ENCODE peak calls at places on chromosomes 12 and 14, in eight cellular contexts. One of them, this sample, is unnamed.

GRCh38 chr12:102059343-102059742 is 2.4 kb downstream of the WASHC3 start:
- DNase-seq in A673: no peak
- DNase-seq in CD4-positive, alpha-beta T cell: no peak
- DNase-seq in thoracic aorta: no peak
- DNase-seq in body of pancreas: no peak
- DNase-seq in endothelial cell of umbilical vein: peak; percentile 30
- DNase-seq in stomach: no peak
- DNase-seq in cardiac muscle cell: no peak
- DNase-seq in this sample: peak; percentile 5

GRCh38 chr12:89697256-89697655 is 11.4 kb downstream of the ATP2B1 start:
- DNase-seq in body of pancreas: no peak
- DNase-seq in CD4-positive, alpha-beta T cell: no peak
- DNase-seq in stomach: no peak
- DNase-seq in thoracic aorta: no peak
- DNase-seq in endothelial cell of umbilical vein: no peak
- DNase-seq in cardiac muscle cell: no peak
- DNase-seq in A673: no peak
- DNase-seq in this sample: no peak

GRCh38 chr14:22313172-22313801 is 275.7 kb downstream of the DAD1 start:
- DNase-seq in cardiac muscle cell: peak; percentile 2
- DNase-seq in CD4-positive, alpha-beta T cell: no peak
- DNase-seq in endothelial cell of umbilical vein: no peak
- DNase-seq in body of pancreas: no peak
- DNase-seq in stomach: no peak
- DNase-seq in A673: no peak
- DNase-seq in thoracic aorta: no peak
- DNase-seq in this sample: no peak

GRCh38 chr12:124679533-124680371 is 112.3 kb upstream of the NCOR2 start:
- DNase-seq in endothelial cell of umbilical vein: no peak
- DNase-seq in body of pancreas: peak; percentile 38
- DNase-seq in thoracic aorta: no peak
- DNase-seq in A673: no peak
- DNase-seq in stomach: peak; percentile 80
- DNase-seq in CD4-positive, alpha-beta T cell: no peak
- DNase-seq in cardiac muscle cell: no peak
- DNase-seq in this sample: no peak

GRCh38 chr12:69397978-69398377 is 38.4 kb downstream of the YEATS4 start:
- DNase-seq in stomach: no peak
- DNase-seq in A673: peak; percentile 17
- DNase-seq in cardiac muscle cell: peak; percentile 75
- DNase-seq in CD4-positive, alpha-beta T cell: no peak
- DNase-seq in body of pancreas: no peak
- DNase-seq in thoracic aorta: no peak
- DNase-seq in endothelial cell of umbilical vein: no peak
- DNase-seq in this sample: no peak

GRCh38 chr12:107884769-107885694 is 110.5 kb downstream of the ASCL4 start:
- DNase-seq in endothelial cell of umbilical vein: peak; percentile 54
- DNase-seq in cardiac muscle cell: peak; percentile 66
- DNase-seq in A673: peak; percentile 66
- DNase-seq in thoracic aorta: no peak
- DNase-seq in CD4-positive, alpha-beta T cell: peak; percentile 37
- DNase-seq in body of pancreas: peak; percentile 59
- DNase-seq in stomach: peak; percentile 67
- DNase-seq in this sample: peak; percentile 59

GRCh38 chr14:50864911-50865310 is 6.9 kb upstream of the ABHD12B start:
- DNase-seq in body of pancreas: no peak
- DNase-seq in thoracic aorta: no peak
- DNase-seq in cardiac muscle cell: no peak
- DNase-seq in A673: peak; percentile 10
- DNase-seq in stomach: no peak
- DNase-seq in endothelial cell of umbilical vein: no peak
- DNase-seq in CD4-positive, alpha-beta T cell: no peak
- DNase-seq in this sample: no peak

GRCh38 chr12:62757048-62757447 is 177.9 kb downstream of the PPM1H start:
- DNase-seq in CD4-positive, alpha-beta T cell: no peak
- DNase-seq in cardiac muscle cell: no peak
- DNase-seq in A673: no peak
- DNase-seq in thoracic aorta: no peak
- DNase-seq in stomach: no peak
- DNase-seq in body of pancreas: no peak
- DNase-seq in endothelial cell of umbilical vein: peak; percentile 23
- DNase-seq in this sample: no peak

GRCh38 chr14:68104518-68104917 is 284.9 kb downstream of the RAD51B start:
- DNase-seq in thoracic aorta: no peak
- DNase-seq in endothelial cell of umbilical vein: no peak
- DNase-seq in CD4-positive, alpha-beta T cell: no peak
- DNase-seq in A673: peak; percentile 46
- DNase-seq in cardiac muscle cell: peak; percentile 85
- DNase-seq in body of pancreas: no peak
- DNase-seq in stomach: no peak
- DNase-seq in this sample: no peak

GRCh38 chr14:21723431-21724045 is 49.9 kb upstream of the OR4E1 start:
- DNase-seq in cardiac muscle cell: peak; percentile 25
- DNase-seq in A673: peak; percentile 97
- DNase-seq in stomach: no peak
- DNase-seq in CD4-positive, alpha-beta T cell: no peak
- DNase-seq in endothelial cell of umbilical vein: no peak
- DNase-seq in thoracic aorta: no peak
- DNase-seq in body of pancreas: no peak
- DNase-seq in this sample: peak; percentile 5

GRCh38 chr12:116152268-116152667 is 125.2 kb downstream of the MED13L start:
- DNase-seq in stomach: no peak
- DNase-seq in CD4-positive, alpha-beta T cell: no peak
- DNase-seq in thoracic aorta: no peak
- DNase-seq in body of pancreas: no peak
- DNase-seq in cardiac muscle cell: peak; percentile 91
- DNase-seq in A673: peak; percentile 43
- DNase-seq in endothelial cell of umbilical vein: no peak
- DNase-seq in this sample: no peak

GRCh38 chr14:51485733-51486132 is 166.0 kb upstream of the FRMD6 start:
- DNase-seq in CD4-positive, alpha-beta T cell: no peak
- DNase-seq in cardiac muscle cell: no peak
- DNase-seq in stomach: no peak
- DNase-seq in endothelial cell of umbilical vein: no peak
- DNase-seq in thoracic aorta: no peak
- DNase-seq in A673: no peak
- DNase-seq in body of pancreas: no peak
- DNase-seq in this sample: no peak

GRCh38 chr14:92397140-92397815 is 74.3 kb downstream of the SLC24A4 start:
- DNase-seq in thoracic aorta: no peak
- DNase-seq in endothelial cell of umbilical vein: no peak
- DNase-seq in CD4-positive, alpha-beta T cell: no peak
- DNase-seq in cardiac muscle cell: peak; percentile 21
- DNase-seq in body of pancreas: no peak
- DNase-seq in stomach: no peak
- DNase-seq in A673: peak; percentile 24
- DNase-seq in this sample: no peak

GRCh38 chr14:58813745-58814144 is 176.0 kb downstream of the DACT1 start:
- DNase-seq in thoracic aorta: no peak
- DNase-seq in CD4-positive, alpha-beta T cell: no peak
- DNase-seq in cardiac muscle cell: no peak
- DNase-seq in stomach: no peak
- DNase-seq in A673: no peak
- DNase-seq in body of pancreas: no peak
- DNase-seq in endothelial cell of umbilical vein: no peak
- DNase-seq in this sample: no peak

GRCh38 chr12:90253674-90254181 is 545.1 kb upstream of the ATP2B1 start:
- DNase-seq in CD4-positive, alpha-beta T cell: no peak
- DNase-seq in stomach: peak; percentile 33
- DNase-seq in body of pancreas: peak; percentile 73
- DNase-seq in A673: no peak
- DNase-seq in endothelial cell of umbilical vein: peak; percentile 90
- DNase-seq in cardiac muscle cell: peak; percentile 89
- DNase-seq in thoracic aorta: peak; percentile 51
- DNase-seq in this sample: peak; percentile 75

GRCh38 chr14:89427426-89428162 is 10.6 kb upstream of the FOXN3 start:
- DNase-seq in A673: no peak
- DNase-seq in thoracic aorta: no peak
- DNase-seq in stomach: no peak
- DNase-seq in endothelial cell of umbilical vein: no peak
- DNase-seq in body of pancreas: no peak
- DNase-seq in cardiac muscle cell: peak; percentile 41
- DNase-seq in CD4-positive, alpha-beta T cell: no peak
- DNase-seq in this sample: peak; percentile 74

GRCh38 chr12:78887008-78887407 is 22.4 kb downstream of the SYT1 start:
- DNase-seq in thoracic aorta: no peak
- DNase-seq in cardiac muscle cell: peak; percentile 84
- DNase-seq in stomach: no peak
- DNase-seq in A673: peak; percentile 84
- DNase-seq in body of pancreas: no peak
- DNase-seq in CD4-positive, alpha-beta T cell: no peak
- DNase-seq in endothelial cell of umbilical vein: peak; percentile 73
- DNase-seq in this sample: no peak

GRCh38 chr14:44657153-44657552 is 150.1 kb upstream of the FSCB start:
- DNase-seq in endothelial cell of umbilical vein: no peak
- DNase-seq in cardiac muscle cell: no peak
- DNase-seq in A673: peak; percentile 76
- DNase-seq in body of pancreas: no peak
- DNase-seq in stomach: no peak
- DNase-seq in CD4-positive, alpha-beta T cell: no peak
- DNase-seq in thoracic aorta: no peak
- DNase-seq in this sample: no peak

GRCh38 chr14:44657688-44658388 is 150.8 kb upstream of the FSCB start:
- DNase-seq in CD4-positive, alpha-beta T cell: no peak
- DNase-seq in endothelial cell of umbilical vein: no peak
- DNase-seq in cardiac muscle cell: peak; percentile 72
- DNase-seq in stomach: no peak
- DNase-seq in body of pancreas: no peak
- DNase-seq in A673: peak; percentile 90
- DNase-seq in thoracic aorta: no peak
- DNase-seq in this sample: peak; percentile 1

GRCh38 chr14:44658389-44658696 is 151.3 kb upstream of the FSCB start:
- DNase-seq in CD4-positive, alpha-beta T cell: no peak
- DNase-seq in body of pancreas: no peak
- DNase-seq in stomach: no peak
- DNase-seq in A673: no peak
- DNase-seq in endothelial cell of umbilical vein: no peak
- DNase-seq in thoracic aorta: no peak
- DNase-seq in cardiac muscle cell: no peak
- DNase-seq in this sample: no peak

GRCh38 chr14:44662250-44662891 is 155.3 kb upstream of the FSCB start:
- DNase-seq in body of pancreas: no peak
- DNase-seq in CD4-positive, alpha-beta T cell: no peak
- DNase-seq in endothelial cell of umbilical vein: no peak
- DNase-seq in stomach: no peak
- DNase-seq in A673: no peak
- DNase-seq in thoracic aorta: no peak
- DNase-seq in cardiac muscle cell: no peak
- DNase-seq in this sample: peak; percentile 6
- H3K27ac ChIP-seq in body of pancreas: no peak overlapping the region
- H3K27ac ChIP-seq in CD4-positive, alpha-beta T cell: no peak overlapping the region
- H3K27ac ChIP-seq in endothelial cell of umbilical vein: no peak overlapping the region
- H3K27ac ChIP-seq in stomach: no peak overlapping the region
- H3K27ac ChIP-seq in A673: no peak overlapping the region
- H3K27ac ChIP-seq in thoracic aorta: no peak overlapping the region
- H3K27ac ChIP-seq in cardiac muscle cell: no peak overlapping the region
- H3K27ac ChIP-seq in this sample: no peak overlapping the region

GRCh38 chr14:27327095-27327494 is 729.3 kb upstream of the NOVA1 start:
- DNase-seq in endothelial cell of umbilical vein: no peak
- DNase-seq in cardiac muscle cell: no peak
- DNase-seq in CD4-positive, alpha-beta T cell: no peak
- DNase-seq in thoracic aorta: no peak
- DNase-seq in stomach: no peak
- DNase-seq in A673: no peak
- DNase-seq in body of pancreas: no peak
- DNase-seq in this sample: no peak
- H3K9me3 ChIP-seq in endothelial cell of umbilical vein: no peaks in the 10 kb centered on the region
- H3K9me3 ChIP-seq in cardiac muscle cell: peaks cover 2% of the 10 kb centered on the region
- H3K9me3 ChIP-seq in CD4-positive, alpha-beta T cell: peaks cover 6% of the 10 kb centered on the region
- H3K9me3 ChIP-seq in thoracic aorta: peaks cover 3% of the 10 kb centered on the region
- H3K9me3 ChIP-seq in stomach: peaks cover 14% of the 10 kb centered on the region
- H3K9me3 ChIP-seq in A673: peaks cover 16% of the 10 kb centered on the region
- H3K9me3 ChIP-seq in body of pancreas: no peaks in the 10 kb centered on the region
- H3K9me3 ChIP-seq in this sample: no peaks in the 10 kb centered on the region

GRCh38 chr12:55957106-55957859 is 8.6 kb downstream of the PMEL start:
- DNase-seq in body of pancreas: peak; percentile 83
- DNase-seq in A673: no peak
- DNase-seq in stomach: peak; percentile 79
- DNase-seq in endothelial cell of umbilical vein: no peak
- DNase-seq in CD4-positive, alpha-beta T cell: no peak
- DNase-seq in cardiac muscle cell: no peak
- DNase-seq in thoracic aorta: no peak
- DNase-seq in this sample: peak; percentile 83

GRCh38 chr12:55955344-55955743 is 10.5 kb downstream of the PMEL start:
- DNase-seq in stomach: no peak
- DNase-seq in CD4-positive, alpha-beta T cell: no peak
- DNase-seq in body of pancreas: no peak
- DNase-seq in A673: no peak
- DNase-seq in thoracic aorta: no peak
- DNase-seq in cardiac muscle cell: no peak
- DNase-seq in endothelial cell of umbilical vein: no peak
- DNase-seq in this sample: no peak

DNA sequence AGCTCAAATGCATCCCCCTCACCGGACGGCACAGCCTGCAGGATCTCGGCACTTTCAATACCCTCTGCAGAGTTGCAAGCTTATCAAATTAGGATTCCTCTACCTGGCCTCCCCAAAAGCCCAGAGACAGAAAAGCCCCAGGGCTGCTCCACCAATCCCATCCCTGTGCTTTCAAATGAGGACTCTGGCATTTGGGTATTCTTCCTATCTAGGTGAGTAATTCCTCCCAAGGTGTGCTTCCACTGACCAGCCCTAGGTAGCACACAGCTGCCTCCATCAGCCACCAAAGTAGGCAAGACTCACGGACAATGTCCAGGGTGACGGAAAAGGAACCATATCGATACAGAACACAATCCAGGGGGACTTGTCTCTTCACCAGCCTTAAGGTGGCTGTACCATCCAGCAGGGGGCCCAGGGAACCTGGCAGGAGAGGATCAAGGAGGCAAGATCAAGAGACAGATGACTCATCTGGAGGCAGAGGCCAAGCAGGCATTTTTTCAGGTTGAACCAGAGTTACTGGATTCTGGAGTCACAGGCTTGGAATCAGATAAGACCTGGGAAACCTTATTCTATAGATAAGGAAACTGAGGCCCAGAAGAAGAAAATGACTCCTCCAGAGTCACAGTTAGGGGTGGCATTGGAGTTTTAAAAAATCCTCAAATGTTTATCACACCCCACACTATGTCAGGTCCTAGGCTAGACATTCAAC is 9.9 kb downstream of the PMEL start:
- DNase-seq in CD4-positive, alpha-beta T cell: peak; percentile 65
- DNase-seq in endothelial cell of umbilical vein: peak; percentile 40
- DNase-seq in body of pancreas: peak; percentile 41
- DNase-seq in A673: no peak
- DNase-seq in cardiac muscle cell: peak; percentile 29
- DNase-seq in stomach: peak; percentile 32
- DNase-seq in thoracic aorta: no peak
- DNase-seq in this sample: peak; percentile 73
- H3K27ac ChIP-seq in CD4-positive, alpha-beta T cell: peak overlapping the region; percentile 24
- H3K27ac ChIP-seq in endothelial cell of umbilical vein: no peak overlapping the region
- H3K27ac ChIP-seq in body of pancreas: no peak overlapping the region
- H3K27ac ChIP-seq in A673: no peak overlapping the region
- H3K27ac ChIP-seq in cardiac muscle cell: no peak overlapping the region
- H3K27ac ChIP-seq in stomach: no peak overlapping the region
- H3K27ac ChIP-seq in thoracic aorta: no peak overlapping the region
- H3K27ac ChIP-seq in this sample: no peak overlapping the region

DNA sequence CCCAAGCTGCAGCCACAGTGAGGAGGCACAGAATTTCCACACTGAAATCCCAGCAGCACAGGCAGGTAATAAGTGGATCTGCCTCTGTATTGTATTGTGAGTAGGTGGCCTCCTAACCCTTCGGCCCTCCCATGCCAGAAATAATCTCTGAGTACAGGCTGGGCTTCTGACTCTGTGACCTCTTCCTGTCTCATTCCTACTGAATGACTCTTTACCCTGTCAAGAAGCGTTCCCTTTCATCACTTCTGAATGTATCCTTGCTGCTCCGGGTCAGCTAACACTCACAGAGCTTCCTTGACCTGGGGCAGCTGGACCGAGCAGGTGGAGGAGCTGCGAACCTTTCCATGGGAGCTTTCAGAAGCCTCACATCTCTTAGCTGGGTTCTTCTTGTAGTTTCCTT is 119.6 kb downstream of the SLC8A3 start:
- DNase-seq in A673: no peak
- DNase-seq in stomach: no peak
- DNase-seq in cardiac muscle cell: no peak
- DNase-seq in thoracic aorta: no peak
- DNase-seq in body of pancreas: no peak
- DNase-seq in CD4-positive, alpha-beta T cell: no peak
- DNase-seq in endothelial cell of umbilical vein: no peak
- DNase-seq in this sample: no peak
- H3K9me3 ChIP-seq in A673: no peaks in the 10 kb centered on the region
- H3K9me3 ChIP-seq in stomach: no peaks in the 10 kb centered on the region
- H3K9me3 ChIP-seq in cardiac muscle cell: no peaks in the 10 kb centered on the region
- H3K9me3 ChIP-seq in thoracic aorta: no peaks in the 10 kb centered on the region
- H3K9me3 ChIP-seq in body of pancreas: no peaks in the 10 kb centered on the region
- H3K9me3 ChIP-seq in CD4-positive, alpha-beta T cell: no peaks in the 10 kb centered on the region
- H3K9me3 ChIP-seq in endothelial cell of umbilical vein: no peaks in the 10 kb centered on the region
- H3K9me3 ChIP-seq in this sample: no peaks in the 10 kb centered on the region